ENCODE peak calls at places on chromosomes 3 and 15, in seven cellular contexts. T, J, K, I, B, M and C are unnamed samples.

GRCh38 chr15:29765898-29766537 is 56.2 kb downstream of the TJP1 start:
- DNase-seq in T (no peak), J (no peak), K (no peak), I (no peak), B (no peak), M (no peak), C (no peak)

GRCh38 chr15:50235794-50236193 is 29.7 kb downstream of the HDC start:
- DNase-seq in T (no peak), J (no peak), K (no peak), I (peak), B (no peak), M (peak), C (no peak)

GRCh38 chr3:70849911-70850699 is 537.7 kb upstream of the MDFIC2 start:
- DNase-seq in T (peak), J (no peak), K (no peak), I (peak), B (no peak), M (peak), C (peak)

GRCh38 chr3:161695811-161696210 is 199.2 kb downstream of the OTOL1 start:
- DNase-seq in T (no peak), J (no peak), K (no peak), I (no peak), B (no peak), M (no peak), C (no peak)

GRCh38 chr15:73991726-73992593 is at the start of gene STOML1:
- DNase-seq in T (peak), J (peak), K (peak), I (peak), B (peak), M (peak), C (peak)

GRCh38 chr3:150925751-150926201 is 20.5 kb upstream of the MINDY4B start:
- DNase-seq in T (peak), J (peak), K (peak), I (peak), B (peak), M (peak), C (peak)

GRCh38 chr3:106126016-106126525 is 257.3 kb upstream of the CBLB start:
- DNase-seq in T (no peak), J (no peak), K (no peak), I (peak), B (no peak), M (no peak), C (no peak)

GRCh38 chr3:9121366-9121765 is 128.1 kb downstream of the SRGAP3 start:
- DNase-seq in T (no peak), J (no peak), K (no peak), I (no peak), B (no peak), M (no peak), C (no peak)

GRCh38 chr3:27532931-27533607 is 48.9 kb upstream of the SLC4A7 start:
- DNase-seq in T (peak), J (no peak), K (no peak), I (peak), B (peak), M (peak), C (peak)

GRCh38 chr3:56398659-56399058 is 69.6 kb downstream of the ERC2 start:
- DNase-seq in T (no peak), J (no peak), K (no peak), I (no peak), B (no peak), M (no peak), C (no peak)

GRCh38 chr3:64299206-64299605 is 73.9 kb upstream of the PRICKLE2 start:
- DNase-seq in T (no peak), J (no peak), K (no peak), I (peak), B (no peak), M (peak), C (no peak)

GRCh38 chr3:66480666-66481065 is 20.2 kb downstream of the LRIG1 start:
- DNase-seq in T (no peak), J (no peak), K (no peak), I (peak), B (no peak), M (peak), C (no peak)

GRCh38 chr15:90716317-90716975 is 700 bp upstream of the BLM start:
- DNase-seq in T (no peak), J (no peak), K (no peak), I (peak), B (no peak), M (peak), C (no peak)

GRCh38 chr15:84915011-84915958 is 30.8 kb downstream of the SLC28A1 start:
- DNase-seq in T (peak), J (no peak), K (no peak), I (peak), B (peak), M (peak), C (peak)

GRCh38 chr3:122004123-122004522 is 17.9 kb downstream of the ILDR1 start:
- DNase-seq in T (no peak), J (no peak), K (no peak), I (no peak), B (no peak), M (no peak), C (no peak)

GRCh38 chr15:100999369-100999768 is 80.2 kb downstream of the LRRK1 start:
- DNase-seq in T (no peak), J (no peak), K (no peak), I (peak), B (no peak), M (no peak), C (peak)

GRCh38 chr3:184284696-184285095 is 8.9 kb downstream of the ECE2 start:
- DNase-seq in T (peak), J (no peak), K (peak), I (peak), B (peak), M (peak), C (no peak)

GRCh38 chr3:159948423-159949140 is 40.1 kb upstream of the IL12A start:
- DNase-seq in T (no peak), J (no peak), K (no peak), I (peak), B (no peak), M (no peak), C (no peak)

GRCh38 chr3:101340591-101340990 is 20.2 kb upstream of the IMPG2 start:
- DNase-seq in T (no peak), J (no peak), K (no peak), I (peak), B (no peak), M (no peak), C (no peak)

GRCh38 chr15:85475317-85475701 is 94.9 kb downstream of the AKAP13 start:
- DNase-seq in T (no peak), J (no peak), K (no peak), I (no peak), B (no peak), M (no peak), C (no peak)

GRCh38 chr15:31125061-31125460 is 23.5 kb upstream of the TRPM1 start:
- DNase-seq in T (no peak), J (no peak), K (no peak), I (no peak), B (no peak), M (no peak), C (no peak)

GRCh38 chr3:143538577-143538981 is 309.7 kb downstream of the SLC9A9 start:
- DNase-seq in T (no peak), J (no peak), K (no peak), I (peak), B (no peak), M (peak), C (no peak)

GRCh38 chr3:15932348-15933300 is 134.8 kb upstream of the ANKRD28 start:
- DNase-seq in T (no peak), J (no peak), K (no peak), I (peak), B (no peak), M (peak), C (no peak)

GRCh38 chr3:50268703-50269451 is at the start of gene SEMA3B:
- DNase-seq in T (no peak), J (no peak), K (no peak), I (no peak), B (no peak), M (no peak), C (no peak)

GRCh38 chr3:151990696-151991376 is 117.4 kb downstream of the SUCNR1 start:
- DNase-seq in T (no peak), J (no peak), K (no peak), I (no peak), B (no peak), M (no peak), C (no peak)

GRCh38 chr3:11764931-11765363 is 81.7 kb downstream of the TAMM41 start:
- DNase-seq in T (no peak), J (no peak), K (no peak), I (peak), B (no peak), M (peak), C (peak)

GRCh38 chr3:88038561-88038960 is 20.2 kb downstream of the CGGBP1 start:
- DNase-seq in T (no peak), J (no peak), K (no peak), I (peak), B (no peak), M (peak), C (no peak)

GRCh38 chr15:60704129-60704528 is 225.2 kb upstream of the ICE2 start:
- DNase-seq in T (no peak), J (no peak), K (no peak), I (no peak), B (no peak), M (no peak), C (no peak)

GRCh38 chr3:98680723-98681122 is 82.4 kb upstream of the ST3GAL6 start:
- DNase-seq in T (no peak), J (no peak), K (no peak), I (peak), B (no peak), M (no peak), C (no peak)

GRCh38 chr3:98679986-98680385 is 83.2 kb upstream of the ST3GAL6 start:
- DNase-seq in T (no peak), J (no peak), K (no peak), I (no peak), B (no peak), M (no peak), C (no peak)

GRCh38 chr3:98681486-98681885 is 81.7 kb upstream of the ST3GAL6 start:
- DNase-seq in T (no peak), J (no peak), K (no peak), I (no peak), B (no peak), M (no peak), C (no peak)
- H3K23ac ChIP-seq in T (no peak), J (no peak), K (no peak), I (no peak), B (no peak), M (no peak), C (no peak)

GRCh38 chr3:74661672-74662071 is 47.2 kb upstream of the CNTN3 start:
- DNase-seq in T (no peak), J (no peak), K (no peak), I (no peak), B (no peak), M (no peak), C (no peak)
- H3K23ac ChIP-seq in T (no peak), J (no peak), K (no peak), I (no peak), B (no peak), M (no peak), C (no peak)

GRCh38 chr3:20160230-20160629 is 25.8 kb downstream of the SGO1 start:
- DNase-seq in T (no peak), J (no peak), K (no peak), I (no peak), B (no peak), M (no peak), C (no peak)

DNA sequence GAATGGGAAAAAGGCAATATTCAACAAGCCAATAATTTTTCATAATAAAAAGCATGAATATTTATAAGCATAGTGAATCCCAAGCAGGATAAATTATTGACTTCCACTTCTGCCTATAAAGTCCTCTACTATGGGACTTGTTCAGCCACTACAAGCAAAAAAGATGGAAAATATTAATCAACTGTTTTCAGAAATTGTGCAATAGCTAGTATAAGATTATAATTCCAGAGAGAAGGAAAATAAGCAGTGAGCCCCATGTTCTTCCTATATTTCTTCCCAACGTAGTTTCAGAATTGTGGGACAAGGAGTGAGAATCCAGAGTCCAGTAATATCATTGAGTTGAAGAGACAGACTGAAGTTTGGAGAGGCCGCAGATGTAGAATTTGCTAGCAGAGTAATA is 24.3 kb downstream of the SGO1 start:
- DNase-seq in T (no peak), J (no peak), K (no peak), I (no peak), B (no peak), M (no peak), C (no peak)
- H3K23ac ChIP-seq in T (no peak), J (no peak), K (no peak), I (no peak), B (no peak), M (no peak), C (no peak)

GRCh38 chr3:98612587-98612986 is 19.2 kb upstream of the CPOX start:
- DNase-seq in T (peak), J (peak), K (no peak), I (no peak), B (peak), M (no peak), C (peak)

GRCh38 chr3:98608029-98608428 is 14.6 kb upstream of the CPOX start:
- DNase-seq in T (no peak), J (no peak), K (no peak), I (no peak), B (no peak), M (no peak), C (no peak)

GRCh38 chr3:98617841-98618240 is 24.4 kb upstream of the CPOX start:
- DNase-seq in T (no peak), J (no peak), K (no peak), I (no peak), B (no peak), M (no peak), C (no peak)

GRCh38 chr3:98612996-98613517 is 19.6 kb upstream of the CPOX start:
- DNase-seq in T (no peak), J (no peak), K (no peak), I (no peak), B (no peak), M (no peak), C (no peak)

GRCh38 chr3:98613616-98614015 is 20.2 kb upstream of the CPOX start:
- DNase-seq in T (peak), J (no peak), K (no peak), I (peak), B (no peak), M (peak), C (no peak)
- H3K23ac ChIP-seq in T (no peak), J (no peak), K (no peak), I (no peak), B (no peak), M (no peak), C (no peak)

GRCh38 chr3:171281256-171281655 is 178.9 kb downstream of the TNIK start:
- DNase-seq in T (no peak), J (no peak), K (no peak), I (no peak), B (no peak), M (no peak), C (no peak)

GRCh38 chr3:171283248-171284222 is 176.7 kb downstream of the TNIK start:
- DNase-seq in T (no peak), J (no peak), K (no peak), I (no peak), B (no peak), M (no peak), C (no peak)

GRCh38 chr3:171285287-171285686 is 174.9 kb downstream of the TNIK start:
- DNase-seq in T (no peak), J (no peak), K (no peak), I (no peak), B (no peak), M (peak), C (no peak)

GRCh38 chr3:171284308-171285075 is 175.7 kb downstream of the TNIK start:
- DNase-seq in T (peak), J (peak), K (no peak), I (peak), B (no peak), M (peak), C (no peak)

GRCh38 chr3:171282041-171282440 is 178.2 kb downstream of the TNIK start:
- DNase-seq in T (no peak), J (no peak), K (no peak), I (peak), B (no peak), M (peak), C (no peak)
- H3K23ac ChIP-seq in T (no peak), J (no peak), K (no peak), I (no peak), B (no peak), M (no peak), C (no peak)

GRCh38 chr3:146558811-146559210 is 14.4 kb upstream of the PLSCR1 start:
- DNase-seq in T (no peak), J (no peak), K (no peak), I (no peak), B (no peak), M (no peak), C (no peak)

GRCh38 chr3:146561463-146561862 is 17.1 kb upstream of the PLSCR1 start:
- DNase-seq in T (no peak), J (no peak), K (no peak), I (no peak), B (no peak), M (no peak), C (no peak)

GRCh38 chr3:146560678-146561077 is 16.3 kb upstream of the PLSCR1 start:
- DNase-seq in T (no peak), J (no peak), K (no peak), I (no peak), B (no peak), M (no peak), C (no peak)

GRCh38 chr3:146557745-146558144 is 13.3 kb upstream of the PLSCR1 start:
- DNase-seq in T (no peak), J (no peak), K (no peak), I (no peak), B (no peak), M (no peak), C (no peak)

GRCh38 chr3:146559388-146559787 is 15.0 kb upstream of the PLSCR1 start:
- DNase-seq in T (no peak), J (no peak), K (no peak), I (no peak), B (no peak), M (no peak), C (no peak)
- H3K23ac ChIP-seq in T (no peak), J (no peak), K (no peak), I (no peak), B (no peak), M (no peak), C (no peak)

GRCh38 chr3:197899833-197900478 is 50.0 kb upstream of the RPL35A start:
- DNase-seq in T (no peak), J (no peak), K (no peak), I (no peak), B (peak), M (no peak), C (no peak)

GRCh38 chr3:197906023-197906849 is 43.8 kb upstream of the RPL35A start:
- DNase-seq in T (peak), J (peak), K (peak), I (peak), B (peak), M (peak), C (peak)

GRCh38 chr3:197896421-197896820 is 53.6 kb upstream of the RPL35A start:
- DNase-seq in T (no peak), J (no peak), K (no peak), I (no peak), B (no peak), M (no peak), C (no peak)

GRCh38 chr3:197906850-197907187 is 43.2 kb upstream of the RPL35A start:
- DNase-seq in T (no peak), J (no peak), K (no peak), I (no peak), B (no peak), M (no peak), C (peak)

GRCh38 chr3:197901626-197902025 is 48.4 kb upstream of the RPL35A start:
- DNase-seq in T (no peak), J (no peak), K (no peak), I (no peak), B (no peak), M (no peak), C (no peak)
- H3K23ac ChIP-seq in T (no peak), J (no peak), K (no peak), I (no peak), B (no peak), M (no peak), C (no peak)

DNA sequence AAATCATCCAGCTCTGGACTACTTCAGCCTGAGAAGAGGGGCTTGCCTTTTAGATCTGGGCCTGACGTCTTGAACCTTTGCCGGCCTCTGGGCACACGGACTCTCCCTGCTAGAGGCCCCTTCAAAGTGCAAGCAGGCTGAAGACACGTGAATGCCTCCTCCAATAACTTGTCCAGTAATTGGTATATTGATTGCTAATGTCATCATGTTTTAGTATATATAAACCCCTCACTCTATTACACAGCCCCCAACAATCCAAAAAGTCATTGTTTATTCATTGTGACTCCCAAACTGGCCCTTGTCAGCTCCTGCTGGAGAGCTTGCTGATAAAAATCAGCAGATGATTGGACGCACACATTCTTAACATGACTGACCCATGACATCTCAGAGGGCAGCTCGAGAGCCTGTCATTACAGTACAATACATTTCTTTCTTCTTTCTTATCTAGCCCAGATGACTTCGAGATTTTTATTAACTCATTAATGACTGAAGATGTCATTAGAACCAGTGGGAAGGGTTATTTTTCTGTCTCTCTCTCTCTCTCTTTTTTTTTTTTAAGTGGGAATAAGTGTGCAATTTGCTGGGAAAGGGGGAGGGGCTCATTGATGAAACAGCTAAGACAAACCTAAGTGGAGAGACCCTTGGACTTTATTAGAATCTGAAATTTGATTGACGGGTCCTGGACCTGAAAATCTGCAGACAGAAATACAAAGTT is 65.5 kb upstream of the NR2F2 start:
- DNase-seq in T (peak), J (no peak), K (peak), I (peak), B (no peak), M (peak), C (peak)
- H3K23ac ChIP-seq in T (no peak), J (no peak), K (no peak), I (no peak), B (no peak), M (no peak), C (no peak)